ENCODE peak calls at places on chromosomes 13 and 19, in six cellular contexts. One of them, this sample, is unnamed.

GRCh38 chr19:30339624-30340525 is 32.3 kb upstream of the ZNF536 start:
- DNase-seq in AG04450: no peak
- DNase-seq in cardiac fibroblast: no peak
- DNase-seq in heart right ventricle: no peak
- DNase-seq in heart left ventricle: no peak
- DNase-seq in H9: no peak
- DNase-seq in this sample: no peak

GRCh38 chr13:113112893-113113845 is 7.6 kb downstream of the F7 start:
- DNase-seq in AG04450: no peak
- DNase-seq in cardiac fibroblast: no peak
- DNase-seq in heart left ventricle: no peak
- DNase-seq in heart right ventricle: no peak
- DNase-seq in H9: no peak
- DNase-seq in this sample: peak; percentile 20

GRCh38 chr13:41182231-41182630 is 12.1 kb downstream of the KBTBD7 start:
- DNase-seq in heart right ventricle: no peak
- DNase-seq in H9: no peak
- DNase-seq in cardiac fibroblast: no peak
- DNase-seq in heart left ventricle: no peak
- DNase-seq in AG04450: no peak
- DNase-seq in this sample: no peak

GRCh38 chr13:35388979-35389378 is 87.5 kb downstream of the MAB21L1 start:
- DNase-seq in heart right ventricle: no peak
- DNase-seq in heart left ventricle: no peak
- DNase-seq in H9: no peak
- DNase-seq in cardiac fibroblast: peak; percentile 51
- DNase-seq in AG04450: no peak
- DNase-seq in this sample: no peak

GRCh38 chr19:8526345-8527062 is 12.5 kb upstream of the ZNF414 start:
- DNase-seq in cardiac fibroblast: peak; percentile 94
- DNase-seq in heart left ventricle: peak; percentile 92
- DNase-seq in AG04450: peak; percentile 78
- DNase-seq in heart right ventricle: peak; percentile 94
- DNase-seq in H9: peak; percentile 94
- DNase-seq in this sample: peak; percentile 94

GRCh38 chr13:80047406-80047805 is 293.5 kb downstream of the SPRY2 start:
- DNase-seq in AG04450: peak; percentile 30
- DNase-seq in heart right ventricle: no peak
- DNase-seq in H9: no peak
- DNase-seq in heart left ventricle: no peak
- DNase-seq in cardiac fibroblast: peak; percentile 71
- DNase-seq in this sample: no peak

GRCh38 chr19:44943801-44944249 is 1.8 kb downstream of the APOC4 start:
- DNase-seq in AG04450: no peak
- DNase-seq in heart left ventricle: peak; percentile 56
- DNase-seq in heart right ventricle: peak; percentile 47
- DNase-seq in cardiac fibroblast: no peak
- DNase-seq in H9: no peak
- DNase-seq in this sample: peak; percentile 58

GRCh38 chr19:34588249-34588648 is 88.7 kb downstream of the SCGB2B2 start:
- DNase-seq in heart left ventricle: no peak
- DNase-seq in cardiac fibroblast: no peak
- DNase-seq in heart right ventricle: no peak
- DNase-seq in AG04450: no peak
- DNase-seq in H9: no peak
- DNase-seq in this sample: no peak

GRCh38 chr13:103403148-103403740 is 337.0 kb upstream of the SLC10A2 start:
- DNase-seq in heart right ventricle: no peak
- DNase-seq in cardiac fibroblast: no peak
- DNase-seq in H9: no peak
- DNase-seq in heart left ventricle: no peak
- DNase-seq in AG04450: no peak
- DNase-seq in this sample: no peak

GRCh38 chr19:48290923-48291700 is 21.2 kb downstream of the ZNF114 start:
- DNase-seq in AG04450: no peak
- DNase-seq in heart right ventricle: peak; percentile 77
- DNase-seq in heart left ventricle: peak; percentile 80
- DNase-seq in cardiac fibroblast: peak; percentile 88
- DNase-seq in H9: peak; percentile 88
- DNase-seq in this sample: peak; percentile 65
- TF ChIP-seq CTCF in AG04450: peak; percentile 98
- TF ChIP-seq CTCF in heart right ventricle: no peak
- TF ChIP-seq CTCF in heart left ventricle: peak; percentile 97
- TF ChIP-seq CTCF in cardiac fibroblast: peak; percentile 99
- TF ChIP-seq CTCF in H9: peak; percentile 99
- TF ChIP-seq CTCF in this sample: peak; percentile 94

DNA sequence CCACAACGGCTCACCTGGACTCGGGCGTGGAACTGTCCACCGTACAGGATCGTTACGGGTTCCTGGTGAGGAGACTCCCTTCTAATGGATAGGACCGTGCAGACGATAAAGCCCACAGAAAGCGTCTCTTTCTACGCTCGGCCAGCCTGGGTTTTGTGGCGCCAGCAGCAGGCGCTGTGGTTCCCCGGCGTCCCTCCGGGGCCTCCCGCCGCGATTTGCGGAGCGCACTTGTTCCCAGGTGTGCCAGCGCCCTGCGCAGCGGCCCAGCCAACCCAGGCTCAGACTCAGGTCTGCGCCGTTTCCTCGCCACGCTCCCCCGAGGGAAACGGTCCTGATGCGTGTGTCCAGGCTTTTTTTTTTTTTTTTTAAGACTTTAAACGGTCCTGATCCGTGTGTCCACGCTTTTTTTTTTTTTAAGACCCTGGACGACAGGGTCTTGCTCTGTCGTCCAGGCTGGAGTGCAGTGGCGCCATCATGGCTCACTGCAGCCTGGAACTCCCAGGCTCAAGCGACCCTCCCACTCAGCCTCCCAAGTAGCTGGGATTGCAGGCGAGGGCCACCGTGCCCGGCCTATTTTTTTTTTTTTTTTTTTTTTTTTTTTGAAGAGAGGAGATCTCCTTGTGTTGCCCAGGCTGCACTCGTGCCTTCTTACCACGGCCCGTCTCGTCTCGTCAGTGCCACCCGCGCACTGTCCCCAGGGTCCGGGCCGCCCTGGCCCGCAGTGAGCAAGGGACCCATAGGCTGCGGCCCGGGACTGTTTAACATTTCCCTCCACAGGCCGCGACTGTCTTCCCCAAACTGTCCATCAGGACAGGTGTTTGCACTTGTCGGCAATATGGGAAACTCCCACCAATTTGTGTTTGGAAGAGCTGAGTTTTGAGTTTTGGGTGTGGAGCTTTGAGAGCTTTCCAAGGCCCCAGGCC is 23.8 kb downstream of the GJA3 start:
- DNase-seq in AG04450: no peak
- DNase-seq in H9: peak; percentile 78
- DNase-seq in cardiac fibroblast: no peak
- DNase-seq in heart right ventricle: no peak
- DNase-seq in heart left ventricle: no peak
- DNase-seq in this sample: no peak
- TF ChIP-seq CTCF in AG04450: peak; percentile 64
- TF ChIP-seq CTCF in H9: peak; percentile 70
- TF ChIP-seq CTCF in cardiac fibroblast: peak; percentile 40
- TF ChIP-seq CTCF in heart right ventricle: peak; percentile 36
- TF ChIP-seq CTCF in heart left ventricle: no peak
- TF ChIP-seq CTCF in this sample: no peak

GRCh38 chr13:27372896-27373295 is 51.5 kb upstream of the GTF3A start:
- DNase-seq in heart right ventricle: no peak
- DNase-seq in cardiac fibroblast: peak; percentile 22
- DNase-seq in AG04450: no peak
- DNase-seq in heart left ventricle: no peak
- DNase-seq in H9: no peak
- DNase-seq in this sample: peak; percentile 72
- TF ChIP-seq CTCF in heart right ventricle: no peak
- TF ChIP-seq CTCF in cardiac fibroblast: no peak
- TF ChIP-seq CTCF in AG04450: no peak
- TF ChIP-seq CTCF in heart left ventricle: no peak
- TF ChIP-seq CTCF in H9: peak; percentile 25
- TF ChIP-seq CTCF in this sample: no peak

GRCh38 chr19:35656700-35657099 is 8.6 kb downstream of the COX6B1 start:
- DNase-seq in cardiac fibroblast: no peak
- DNase-seq in H9: no peak
- DNase-seq in heart right ventricle: no peak
- DNase-seq in heart left ventricle: no peak
- DNase-seq in AG04450: no peak
- DNase-seq in this sample: no peak

GRCh38 chr19:35663981-35664380 is 2.3 kb upstream of the UPK1A start:
- DNase-seq in H9: no peak
- DNase-seq in heart left ventricle: no peak
- DNase-seq in cardiac fibroblast: no peak
- DNase-seq in heart right ventricle: no peak
- DNase-seq in AG04450: no peak
- DNase-seq in this sample: no peak

GRCh38 chr19:35661995-35662340 is 4.3 kb upstream of the UPK1A start:
- DNase-seq in heart left ventricle: no peak
- DNase-seq in heart right ventricle: no peak
- DNase-seq in H9: no peak
- DNase-seq in cardiac fibroblast: no peak
- DNase-seq in AG04450: no peak
- DNase-seq in this sample: no peak

GRCh38 chr19:35655600-35655999 is 7.5 kb downstream of the COX6B1 start:
- DNase-seq in heart left ventricle: no peak
- DNase-seq in cardiac fibroblast: no peak
- DNase-seq in AG04450: no peak
- DNase-seq in heart right ventricle: no peak
- DNase-seq in H9: no peak
- DNase-seq in this sample: no peak

DNA sequence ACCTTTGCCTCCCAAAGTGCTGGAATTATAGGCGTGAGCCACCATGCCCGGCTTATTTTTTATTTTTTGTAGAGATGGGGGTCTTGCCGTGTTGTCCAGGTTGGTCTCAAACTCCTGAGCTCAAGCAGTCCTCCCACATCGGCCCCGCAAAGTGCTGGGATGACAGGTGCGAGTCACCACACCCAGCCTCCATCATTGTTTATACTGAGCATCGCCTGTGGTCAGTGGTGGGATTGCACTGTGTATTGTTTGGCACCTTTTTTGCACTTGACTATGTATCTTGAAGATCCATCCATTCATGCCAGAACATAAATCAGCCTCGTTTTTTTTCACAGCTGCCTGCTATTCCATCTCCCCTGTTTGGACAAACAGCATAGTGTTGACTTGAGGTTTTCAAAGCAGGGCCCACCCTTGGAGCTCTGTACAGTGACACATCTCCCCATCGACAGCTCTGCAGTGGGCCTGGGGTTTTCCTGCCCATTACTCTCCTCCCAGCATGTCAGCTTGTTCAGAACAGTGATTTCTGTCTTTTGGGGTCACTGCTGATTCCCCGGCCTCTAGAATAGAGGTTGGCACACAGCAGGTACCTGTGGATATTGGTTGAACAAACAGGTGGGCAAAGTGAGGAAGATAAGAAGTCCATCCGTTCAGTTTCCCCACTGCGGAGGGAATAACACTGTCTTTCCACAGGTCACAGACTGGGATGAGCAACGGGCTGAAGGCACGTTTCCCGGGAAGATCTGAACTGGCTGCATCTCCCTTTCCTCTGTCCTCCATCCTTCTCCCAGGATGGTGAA is 8.2 kb upstream of the UPK1A start:
- DNase-seq in AG04450: no peak
- DNase-seq in cardiac fibroblast: no peak
- DNase-seq in H9: no peak
- DNase-seq in heart right ventricle: no peak
- DNase-seq in heart left ventricle: no peak
- DNase-seq in this sample: no peak
- TF ChIP-seq CTCF in AG04450: peak; percentile 30
- TF ChIP-seq CTCF in cardiac fibroblast: peak; percentile 13
- TF ChIP-seq CTCF in H9: peak; percentile 37
- TF ChIP-seq CTCF in heart right ventricle: no peak
- TF ChIP-seq CTCF in heart left ventricle: no peak
- TF ChIP-seq CTCF in this sample: no peak

GRCh38 chr19:5918463-5919079 is 4.5 kb downstream of the CAPS start:
- DNase-seq in AG04450: no peak
- DNase-seq in cardiac fibroblast: no peak
- DNase-seq in heart right ventricle: no peak
- DNase-seq in heart left ventricle: no peak
- DNase-seq in H9: no peak
- DNase-seq in this sample: no peak
- TF ChIP-seq CTCF in AG04450: no peak
- TF ChIP-seq CTCF in cardiac fibroblast: no peak
- TF ChIP-seq CTCF in heart right ventricle: no peak
- TF ChIP-seq CTCF in heart left ventricle: no peak
- TF ChIP-seq CTCF in H9: no peak
- TF ChIP-seq CTCF in this sample: no peak

This sample was measured in mucosa of descending colon.